ENCODE peak calls at places on chromosomes 2 and 18, in eight cellular contexts. One of them, this sample, is unnamed.

GRCh38 chr2:168727904-168728470 is 74.5 kb upstream of the NOSTRIN start:
- DNase-seq in activated T-cell treated with anti-CD3 and anti-CD28 coated beads, Interleukin-2, amount 50 U/mL, for 1 hour: no peak
- DNase-seq in GM23248: peak
- DNase-seq in WTC11: no peak
- DNase-seq in activated naive CD4-positive, alpha-beta T cell treated with Interleukin-2 at 50 U/mL for 16 hours: no peak
- DNase-seq in stimulated activated CD4-positive, alpha-beta T cell treated with anti-CD3 and anti-CD28 coated beads, Interleukin-2, amount 100 ng/mL, for 48 hours: no peak
- DNase-seq in GM03348: no peak
- DNase-seq in AG04450: no peak
- DNase-seq in this sample: no peak

GRCh38 chr2:67516899-67517530 is 119.9 kb downstream of the ETAA1 start:
- DNase-seq in GM23248: peak
- DNase-seq in GM03348: peak
- DNase-seq in WTC11: no peak
- DNase-seq in activated naive CD4-positive, alpha-beta T cell treated with Interleukin-2 at 50 U/mL for 16 hours: no peak
- DNase-seq in stimulated activated CD4-positive, alpha-beta T cell treated with anti-CD3 and anti-CD28 coated beads, Interleukin-2, amount 100 ng/mL, for 48 hours: no peak
- DNase-seq in activated T-cell treated with anti-CD3 and anti-CD28 coated beads, Interleukin-2, amount 50 U/mL, for 1 hour: no peak
- DNase-seq in AG04450: peak
- DNase-seq in this sample: no peak

GRCh38 chr2:38933653-38934052 is 44.0 kb downstream of the ARHGEF33 start:
- DNase-seq in WTC11: no peak
- DNase-seq in activated T-cell treated with anti-CD3 and anti-CD28 coated beads, Interleukin-2, amount 50 U/mL, for 1 hour: no peak
- DNase-seq in AG04450: no peak
- DNase-seq in stimulated activated CD4-positive, alpha-beta T cell treated with anti-CD3 and anti-CD28 coated beads, Interleukin-2, amount 100 ng/mL, for 48 hours: no peak
- DNase-seq in activated naive CD4-positive, alpha-beta T cell treated with Interleukin-2 at 50 U/mL for 16 hours: no peak
- DNase-seq in GM23248: peak
- DNase-seq in GM03348: peak
- DNase-seq in this sample: no peak

GRCh38 chr2:241048949-241049343 is 50.5 kb downstream of the SNED1 start:
- DNase-seq in stimulated activated CD4-positive, alpha-beta T cell treated with anti-CD3 and anti-CD28 coated beads, Interleukin-2, amount 100 ng/mL, for 48 hours: no peak
- DNase-seq in activated T-cell treated with anti-CD3 and anti-CD28 coated beads, Interleukin-2, amount 50 U/mL, for 1 hour: no peak
- DNase-seq in GM23248: no peak
- DNase-seq in AG04450: no peak
- DNase-seq in activated naive CD4-positive, alpha-beta T cell treated with Interleukin-2 at 50 U/mL for 16 hours: no peak
- DNase-seq in WTC11: no peak
- DNase-seq in GM03348: peak
- DNase-seq in this sample: no peak

GRCh38 chr2:164624296-164624695 is 3.0 kb upstream of the GRB14 start:
- DNase-seq in stimulated activated CD4-positive, alpha-beta T cell treated with anti-CD3 and anti-CD28 coated beads, Interleukin-2, amount 100 ng/mL, for 48 hours: no peak
- DNase-seq in AG04450: no peak
- DNase-seq in WTC11: no peak
- DNase-seq in GM03348: no peak
- DNase-seq in GM23248: no peak
- DNase-seq in activated naive CD4-positive, alpha-beta T cell treated with Interleukin-2 at 50 U/mL for 16 hours: no peak
- DNase-seq in activated T-cell treated with anti-CD3 and anti-CD28 coated beads, Interleukin-2, amount 50 U/mL, for 1 hour: no peak
- DNase-seq in this sample: no peak

GRCh38 chr2:219344756-219345458 is 12.4 kb upstream of the RESP18 start:
- DNase-seq in stimulated activated CD4-positive, alpha-beta T cell treated with anti-CD3 and anti-CD28 coated beads, Interleukin-2, amount 100 ng/mL, for 48 hours: no peak
- DNase-seq in AG04450: no peak
- DNase-seq in activated T-cell treated with anti-CD3 and anti-CD28 coated beads, Interleukin-2, amount 50 U/mL, for 1 hour: no peak
- DNase-seq in activated naive CD4-positive, alpha-beta T cell treated with Interleukin-2 at 50 U/mL for 16 hours: no peak
- DNase-seq in WTC11: no peak
- DNase-seq in GM03348: no peak
- DNase-seq in GM23248: peak
- DNase-seq in this sample: no peak

GRCh38 chr2:137828624-137829023 is 135.6 kb upstream of the HNMT start:
- DNase-seq in GM23248: no peak
- DNase-seq in activated naive CD4-positive, alpha-beta T cell treated with Interleukin-2 at 50 U/mL for 16 hours: no peak
- DNase-seq in stimulated activated CD4-positive, alpha-beta T cell treated with anti-CD3 and anti-CD28 coated beads, Interleukin-2, amount 100 ng/mL, for 48 hours: no peak
- DNase-seq in activated T-cell treated with anti-CD3 and anti-CD28 coated beads, Interleukin-2, amount 50 U/mL, for 1 hour: no peak
- DNase-seq in GM03348: no peak
- DNase-seq in AG04450: no peak
- DNase-seq in WTC11: no peak
- DNase-seq in this sample: no peak

GRCh38 chr2:210481601-210482124 is 5.1 kb upstream of the LANCL1 start:
- DNase-seq in AG04450: no peak
- DNase-seq in WTC11: peak
- DNase-seq in GM23248: no peak
- DNase-seq in activated naive CD4-positive, alpha-beta T cell treated with Interleukin-2 at 50 U/mL for 16 hours: no peak
- DNase-seq in stimulated activated CD4-positive, alpha-beta T cell treated with anti-CD3 and anti-CD28 coated beads, Interleukin-2, amount 100 ng/mL, for 48 hours: no peak
- DNase-seq in GM03348: no peak
- DNase-seq in activated T-cell treated with anti-CD3 and anti-CD28 coated beads, Interleukin-2, amount 50 U/mL, for 1 hour: no peak
- DNase-seq in this sample: no peak

GRCh38 chr2:24930768-24931167 is 10.7 kb upstream of the ADCY3 start:
- DNase-seq in stimulated activated CD4-positive, alpha-beta T cell treated with anti-CD3 and anti-CD28 coated beads, Interleukin-2, amount 100 ng/mL, for 48 hours: no peak
- DNase-seq in AG04450: no peak
- DNase-seq in activated T-cell treated with anti-CD3 and anti-CD28 coated beads, Interleukin-2, amount 50 U/mL, for 1 hour: no peak
- DNase-seq in GM03348: peak
- DNase-seq in GM23248: peak
- DNase-seq in WTC11: no peak
- DNase-seq in activated naive CD4-positive, alpha-beta T cell treated with Interleukin-2 at 50 U/mL for 16 hours: no peak
- DNase-seq in this sample: no peak

GRCh38 chr2:174792309-174793025 is 28.2 kb upstream of the CHRNA1 start:
- DNase-seq in GM03348: no peak
- DNase-seq in activated naive CD4-positive, alpha-beta T cell treated with Interleukin-2 at 50 U/mL for 16 hours: no peak
- DNase-seq in GM23248: no peak
- DNase-seq in AG04450: no peak
- DNase-seq in WTC11: no peak
- DNase-seq in stimulated activated CD4-positive, alpha-beta T cell treated with anti-CD3 and anti-CD28 coated beads, Interleukin-2, amount 100 ng/mL, for 48 hours: no peak
- DNase-seq in activated T-cell treated with anti-CD3 and anti-CD28 coated beads, Interleukin-2, amount 50 U/mL, for 1 hour: no peak
- DNase-seq in this sample: no peak

GRCh38 chr2:176001281-176001902 is 675 bp downstream of the LNPK start:
- DNase-seq in activated T-cell treated with anti-CD3 and anti-CD28 coated beads, Interleukin-2, amount 50 U/mL, for 1 hour: no peak
- DNase-seq in stimulated activated CD4-positive, alpha-beta T cell treated with anti-CD3 and anti-CD28 coated beads, Interleukin-2, amount 100 ng/mL, for 48 hours: peak
- DNase-seq in activated naive CD4-positive, alpha-beta T cell treated with Interleukin-2 at 50 U/mL for 16 hours: peak
- DNase-seq in WTC11: peak
- DNase-seq in GM03348: peak
- DNase-seq in AG04450: no peak
- DNase-seq in GM23248: peak
- DNase-seq in this sample: no peak

GRCh38 chr2:53460347-53460746 is 307.3 kb upstream of the CHAC2 start:
- DNase-seq in GM03348: no peak
- DNase-seq in stimulated activated CD4-positive, alpha-beta T cell treated with anti-CD3 and anti-CD28 coated beads, Interleukin-2, amount 100 ng/mL, for 48 hours: no peak
- DNase-seq in WTC11: no peak
- DNase-seq in activated naive CD4-positive, alpha-beta T cell treated with Interleukin-2 at 50 U/mL for 16 hours: no peak
- DNase-seq in GM23248: peak
- DNase-seq in activated T-cell treated with anti-CD3 and anti-CD28 coated beads, Interleukin-2, amount 50 U/mL, for 1 hour: no peak
- DNase-seq in AG04450: no peak
- DNase-seq in this sample: no peak

GRCh38 chr2:126518206-126518605 is 137.8 kb upstream of the GYPC start:
- DNase-seq in WTC11: no peak
- DNase-seq in AG04450: no peak
- DNase-seq in activated T-cell treated with anti-CD3 and anti-CD28 coated beads, Interleukin-2, amount 50 U/mL, for 1 hour: no peak
- DNase-seq in activated naive CD4-positive, alpha-beta T cell treated with Interleukin-2 at 50 U/mL for 16 hours: no peak
- DNase-seq in GM23248: no peak
- DNase-seq in stimulated activated CD4-positive, alpha-beta T cell treated with anti-CD3 and anti-CD28 coated beads, Interleukin-2, amount 100 ng/mL, for 48 hours: no peak
- DNase-seq in GM03348: no peak
- DNase-seq in this sample: no peak

GRCh38 chr2:39697480-39697879 is 31.8 kb downstream of the TMEM178A start:
- DNase-seq in GM03348: no peak
- DNase-seq in activated naive CD4-positive, alpha-beta T cell treated with Interleukin-2 at 50 U/mL for 16 hours: no peak
- DNase-seq in stimulated activated CD4-positive, alpha-beta T cell treated with anti-CD3 and anti-CD28 coated beads, Interleukin-2, amount 100 ng/mL, for 48 hours: no peak
- DNase-seq in activated T-cell treated with anti-CD3 and anti-CD28 coated beads, Interleukin-2, amount 50 U/mL, for 1 hour: no peak
- DNase-seq in AG04450: no peak
- DNase-seq in WTC11: no peak
- DNase-seq in GM23248: no peak
- DNase-seq in this sample: no peak

GRCh38 chr2:119223521-119224390 is at the start of gene STEAP3:
- DNase-seq in activated T-cell treated with anti-CD3 and anti-CD28 coated beads, Interleukin-2, amount 50 U/mL, for 1 hour: no peak
- DNase-seq in AG04450: no peak
- DNase-seq in stimulated activated CD4-positive, alpha-beta T cell treated with anti-CD3 and anti-CD28 coated beads, Interleukin-2, amount 100 ng/mL, for 48 hours: no peak
- DNase-seq in activated naive CD4-positive, alpha-beta T cell treated with Interleukin-2 at 50 U/mL for 16 hours: no peak
- DNase-seq in GM23248: peak
- DNase-seq in GM03348: peak
- DNase-seq in WTC11: peak
- DNase-seq in this sample: no peak

GRCh38 chr2:8125741-8126691 is 555.8 kb upstream of the ID2 start:
- DNase-seq in GM03348: no peak
- DNase-seq in stimulated activated CD4-positive, alpha-beta T cell treated with anti-CD3 and anti-CD28 coated beads, Interleukin-2, amount 100 ng/mL, for 48 hours: no peak
- DNase-seq in activated T-cell treated with anti-CD3 and anti-CD28 coated beads, Interleukin-2, amount 50 U/mL, for 1 hour: no peak
- DNase-seq in GM23248: peak
- DNase-seq in WTC11: no peak
- DNase-seq in AG04450: no peak
- DNase-seq in activated naive CD4-positive, alpha-beta T cell treated with Interleukin-2 at 50 U/mL for 16 hours: no peak
- DNase-seq in this sample: no peak

GRCh38 chr2:169743549-169743948 is 9.9 kb downstream of the KLHL23 start:
- DNase-seq in GM03348: no peak
- DNase-seq in activated T-cell treated with anti-CD3 and anti-CD28 coated beads, Interleukin-2, amount 50 U/mL, for 1 hour: no peak
- DNase-seq in stimulated activated CD4-positive, alpha-beta T cell treated with anti-CD3 and anti-CD28 coated beads, Interleukin-2, amount 100 ng/mL, for 48 hours: no peak
- DNase-seq in activated naive CD4-positive, alpha-beta T cell treated with Interleukin-2 at 50 U/mL for 16 hours: no peak
- DNase-seq in WTC11: no peak
- DNase-seq in GM23248: no peak
- DNase-seq in AG04450: no peak
- DNase-seq in this sample: no peak

GRCh38 chr2:2567776-2568175 is 236.7 kb upstream of the MYT1L start:
- DNase-seq in activated naive CD4-positive, alpha-beta T cell treated with Interleukin-2 at 50 U/mL for 16 hours: no peak
- DNase-seq in WTC11: no peak
- DNase-seq in stimulated activated CD4-positive, alpha-beta T cell treated with anti-CD3 and anti-CD28 coated beads, Interleukin-2, amount 100 ng/mL, for 48 hours: no peak
- DNase-seq in GM23248: no peak
- DNase-seq in AG04450: no peak
- DNase-seq in activated T-cell treated with anti-CD3 and anti-CD28 coated beads, Interleukin-2, amount 50 U/mL, for 1 hour: no peak
- DNase-seq in GM03348: no peak
- DNase-seq in this sample: no peak

GRCh38 chr2:138415891-138416494 is 85.6 kb upstream of the SPOPL start:
- DNase-seq in GM23248: peak
- DNase-seq in AG04450: no peak
- DNase-seq in activated naive CD4-positive, alpha-beta T cell treated with Interleukin-2 at 50 U/mL for 16 hours: no peak
- DNase-seq in stimulated activated CD4-positive, alpha-beta T cell treated with anti-CD3 and anti-CD28 coated beads, Interleukin-2, amount 100 ng/mL, for 48 hours: no peak
- DNase-seq in GM03348: no peak
- DNase-seq in activated T-cell treated with anti-CD3 and anti-CD28 coated beads, Interleukin-2, amount 50 U/mL, for 1 hour: no peak
- DNase-seq in WTC11: no peak
- DNase-seq in this sample: no peak

GRCh38 chr18:8609711-8610441 is 639 bp downstream of the RAB12 start:
- DNase-seq in GM03348: peak
- DNase-seq in stimulated activated CD4-positive, alpha-beta T cell treated with anti-CD3 and anti-CD28 coated beads, Interleukin-2, amount 100 ng/mL, for 48 hours: peak
- DNase-seq in GM23248: peak
- DNase-seq in activated T-cell treated with anti-CD3 and anti-CD28 coated beads, Interleukin-2, amount 50 U/mL, for 1 hour: peak
- DNase-seq in activated naive CD4-positive, alpha-beta T cell treated with Interleukin-2 at 50 U/mL for 16 hours: peak
- DNase-seq in WTC11: no peak
- DNase-seq in AG04450: no peak
- DNase-seq in this sample: peak